ENCODE peak calls at places on chromosomes 5 and 9, in six cellular contexts. One of them, this sample, is unnamed.
A peak's percentile ranks its signal among the peaks of the same experiment; 100 is the strongest.

GRCh38 chr5:142537938-142538337 is 148.0 kb downstream of the FGF1 start:
- DNase-seq in adrenal gland: no peak
- DNase-seq in gastrocnemius medialis: peak; percentile 18
- DNase-seq in brain microvascular endothelial cell: no peak
- DNase-seq in body of pancreas: no peak
- DNase-seq in mesendoderm: no peak
- DNase-seq in this sample: no peak

GRCh38 chr5:109989161-109989560 is 299.4 kb downstream of the MAN2A1 start:
- DNase-seq in adrenal gland: no peak
- DNase-seq in gastrocnemius medialis: no peak
- DNase-seq in brain microvascular endothelial cell: no peak
- DNase-seq in body of pancreas: no peak
- DNase-seq in mesendoderm: no peak
- DNase-seq in this sample: no peak

GRCh38 chr5:32866138-32866537 is 155.0 kb downstream of the NPR3 start:
- DNase-seq in adrenal gland: no peak
- DNase-seq in gastrocnemius medialis: no peak
- DNase-seq in brain microvascular endothelial cell: no peak
- DNase-seq in body of pancreas: no peak
- DNase-seq in mesendoderm: no peak
- DNase-seq in this sample: no peak

GRCh38 chr5:132055808-132056609 is 4.4 kb upstream of the IL3 start:
- DNase-seq in adrenal gland: no peak
- DNase-seq in gastrocnemius medialis: no peak
- DNase-seq in brain microvascular endothelial cell: no peak
- DNase-seq in body of pancreas: peak; percentile 4
- DNase-seq in mesendoderm: no peak
- DNase-seq in this sample: no peak

GRCh38 chr5:17190242-17190778 is 27.1 kb upstream of the BASP1 start:
- DNase-seq in adrenal gland: peak; percentile 35
- DNase-seq in gastrocnemius medialis: peak; percentile 17
- DNase-seq in brain microvascular endothelial cell: peak; percentile 76
- DNase-seq in body of pancreas: no peak
- DNase-seq in mesendoderm: peak; percentile 76
- DNase-seq in this sample: no peak

GRCh38 chr5:157109744-157110143 is 900 bp upstream of the HAVCR2 start:
- DNase-seq in adrenal gland: no peak
- DNase-seq in gastrocnemius medialis: no peak
- DNase-seq in brain microvascular endothelial cell: no peak
- DNase-seq in body of pancreas: no peak
- DNase-seq in mesendoderm: no peak
- DNase-seq in this sample: no peak

GRCh38 chr9:113425072-113425471 is 14.5 kb downstream of the C9orf43 start:
- DNase-seq in adrenal gland: no peak
- DNase-seq in gastrocnemius medialis: no peak
- DNase-seq in brain microvascular endothelial cell: no peak
- DNase-seq in body of pancreas: no peak
- DNase-seq in mesendoderm: peak; percentile 26
- DNase-seq in this sample: no peak

GRCh38 chr9:21031818-21032203 is 371 bp upstream of the HACD4 start:
- DNase-seq in adrenal gland: no peak
- DNase-seq in gastrocnemius medialis: no peak
- DNase-seq in brain microvascular endothelial cell: no peak
- DNase-seq in body of pancreas: no peak
- DNase-seq in mesendoderm: no peak
- DNase-seq in this sample: no peak

GRCh38 chr5:16995372-16995771 is 59.3 kb upstream of the MYO10 start:
- DNase-seq in adrenal gland: no peak
- DNase-seq in gastrocnemius medialis: no peak
- DNase-seq in brain microvascular endothelial cell: no peak
- DNase-seq in body of pancreas: no peak
- DNase-seq in mesendoderm: no peak
- DNase-seq in this sample: no peak

GRCh38 chr5:74415695-74416102 is 224.8 kb downstream of the ENC1 start:
- DNase-seq in adrenal gland: no peak
- DNase-seq in gastrocnemius medialis: no peak
- DNase-seq in brain microvascular endothelial cell: peak; percentile 9
- DNase-seq in body of pancreas: no peak
- DNase-seq in mesendoderm: no peak
- DNase-seq in this sample: no peak

GRCh38 chr9:94906181-94906580 is 179.7 kb downstream of the AOPEP start:
- DNase-seq in adrenal gland: no peak
- DNase-seq in gastrocnemius medialis: no peak
- DNase-seq in brain microvascular endothelial cell: no peak
- DNase-seq in body of pancreas: no peak
- DNase-seq in mesendoderm: no peak
- DNase-seq in this sample: no peak

GRCh38 chr9:8863886-8864881 is 1064.6 kb upstream of the DMAC1 start:
- DNase-seq in adrenal gland: no peak
- DNase-seq in gastrocnemius medialis: no peak
- DNase-seq in brain microvascular endothelial cell: no peak
- DNase-seq in body of pancreas: no peak
- DNase-seq in mesendoderm: peak; percentile 92
- DNase-seq in this sample: no peak

GRCh38 chr5:145920542-145921210 is 15.7 kb upstream of the SH3RF2 start:
- DNase-seq in adrenal gland: no peak
- DNase-seq in gastrocnemius medialis: no peak
- DNase-seq in brain microvascular endothelial cell: no peak
- DNase-seq in body of pancreas: no peak
- DNase-seq in mesendoderm: no peak
- DNase-seq in this sample: no peak

GRCh38 chr9:34651286-34651685 is 699 bp upstream of the IL11RA start:
- DNase-seq in adrenal gland: peak; percentile 73
- DNase-seq in gastrocnemius medialis: peak; percentile 55
- DNase-seq in brain microvascular endothelial cell: peak; percentile 28
- DNase-seq in body of pancreas: peak; percentile 66
- DNase-seq in mesendoderm: no peak
- DNase-seq in this sample: peak; percentile 58
- H3K4me3 ChIP-seq in adrenal gland: no peak overlapping the region
- H3K4me3 ChIP-seq in gastrocnemius medialis: peak overlapping the region; percentile 62
- H3K4me3 ChIP-seq in brain microvascular endothelial cell: no peak overlapping the region
- H3K4me3 ChIP-seq in body of pancreas: no peak overlapping the region
- H3K4me3 ChIP-seq in mesendoderm: no peak overlapping the region
- H3K4me3 ChIP-seq in this sample: peak overlapping the region; percentile 52

GRCh38 chr9:130535818-130536521 is 43.4 kb upstream of the FUBP3 start:
- DNase-seq in adrenal gland: peak; percentile 39
- DNase-seq in gastrocnemius medialis: no peak
- DNase-seq in brain microvascular endothelial cell: peak; percentile 28
- DNase-seq in body of pancreas: no peak
- DNase-seq in mesendoderm: peak; percentile 55
- DNase-seq in this sample: no peak
- H3K27me3 ChIP-seq in adrenal gland: no peaks in the 10 kb centered on the region
- H3K27me3 ChIP-seq in gastrocnemius medialis: peaks cover 71% of the 10 kb centered on the region
- H3K27me3 ChIP-seq in brain microvascular endothelial cell: no peaks in the 10 kb centered on the region
- H3K27me3 ChIP-seq in body of pancreas: no peaks in the 10 kb centered on the region
- H3K27me3 ChIP-seq in mesendoderm: peaks cover 4% of the 10 kb centered on the region
- H3K27me3 ChIP-seq in this sample: no peaks in the 10 kb centered on the region

GRCh38 chr5:149937610-149938009 is 7.0 kb downstream of the PDE6A start:
- DNase-seq in adrenal gland: no peak
- DNase-seq in gastrocnemius medialis: no peak
- DNase-seq in brain microvascular endothelial cell: no peak
- DNase-seq in body of pancreas: no peak
- DNase-seq in mesendoderm: no peak
- DNase-seq in this sample: peak; percentile 28
- H3K4me3 ChIP-seq in adrenal gland: no peak overlapping the region
- H3K4me3 ChIP-seq in gastrocnemius medialis: no peak overlapping the region
- H3K4me3 ChIP-seq in brain microvascular endothelial cell: no peak overlapping the region
- H3K4me3 ChIP-seq in body of pancreas: no peak overlapping the region
- H3K4me3 ChIP-seq in mesendoderm: no peak overlapping the region
- H3K4me3 ChIP-seq in this sample: no peak overlapping the region

DNA sequence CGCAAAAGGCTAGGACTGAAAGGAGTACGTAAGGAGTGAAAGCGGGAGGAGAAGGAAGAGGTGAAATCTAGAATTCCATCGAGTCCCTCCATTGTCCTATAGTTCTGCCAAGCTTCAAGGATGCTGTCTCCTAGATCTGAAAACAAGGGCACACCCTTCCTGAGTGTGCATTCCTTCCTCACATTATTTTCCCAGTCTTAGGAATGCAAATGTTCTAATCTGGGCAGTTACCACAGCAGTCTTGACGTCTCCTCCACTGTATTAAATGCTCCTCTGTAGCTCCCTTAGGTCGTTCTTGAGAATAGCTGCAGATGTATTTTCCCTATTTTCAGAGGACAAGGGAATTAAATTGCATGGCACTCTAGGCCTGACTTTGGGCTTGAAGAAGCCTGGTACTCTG is 127.6 kb downstream of the SLIT3 start:
- DNase-seq in adrenal gland: no peak
- DNase-seq in gastrocnemius medialis: no peak
- DNase-seq in brain microvascular endothelial cell: no peak
- DNase-seq in body of pancreas: no peak
- DNase-seq in mesendoderm: no peak
- DNase-seq in this sample: no peak
- H3K27me3 ChIP-seq in adrenal gland: no peaks in the 10 kb centered on the region
- H3K27me3 ChIP-seq in gastrocnemius medialis: no peaks in the 10 kb centered on the region
- H3K27me3 ChIP-seq in brain microvascular endothelial cell: no peaks in the 10 kb centered on the region
- H3K27me3 ChIP-seq in body of pancreas: no peaks in the 10 kb centered on the region
- H3K27me3 ChIP-seq in mesendoderm: no peaks in the 10 kb centered on the region
- H3K27me3 ChIP-seq in this sample: peaks cover under 1% of the 10 kb centered on the region

GRCh38 chr9:120904061-120904998 is 22.3 kb downstream of the TRAF1 start:
- DNase-seq in adrenal gland: no peak
- DNase-seq in gastrocnemius medialis: no peak
- DNase-seq in brain microvascular endothelial cell: no peak
- DNase-seq in body of pancreas: no peak
- DNase-seq in mesendoderm: no peak
- DNase-seq in this sample: no peak
- H3K4me3 ChIP-seq in adrenal gland: no peak overlapping the region
- H3K4me3 ChIP-seq in gastrocnemius medialis: no peak overlapping the region
- H3K4me3 ChIP-seq in brain microvascular endothelial cell: no peak overlapping the region
- H3K4me3 ChIP-seq in body of pancreas: no peak overlapping the region
- H3K4me3 ChIP-seq in mesendoderm: no peak overlapping the region
- H3K4me3 ChIP-seq in this sample: no peak overlapping the region

DNA sequence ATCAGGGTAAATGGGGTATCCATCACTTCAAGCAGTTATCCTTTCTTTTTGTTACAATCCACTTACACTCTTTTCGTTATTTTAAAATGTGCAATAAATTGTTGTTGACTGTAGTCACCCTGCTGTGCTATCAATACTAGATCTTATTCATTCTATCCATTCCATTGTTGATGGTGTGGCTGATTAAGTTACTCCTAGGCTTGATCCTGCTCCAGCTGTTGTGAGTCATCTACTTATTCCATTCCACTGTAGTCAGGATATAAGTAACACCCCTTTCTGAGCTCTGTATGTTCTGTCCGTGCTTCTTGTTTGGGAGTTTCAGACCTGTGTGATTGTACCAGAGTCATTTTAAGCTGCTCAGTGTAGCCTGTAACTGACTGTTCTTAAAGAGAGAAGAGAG is 122.5 kb upstream of the RUSC2 start:
- DNase-seq in adrenal gland: peak; percentile 34
- DNase-seq in gastrocnemius medialis: peak; percentile 46
- DNase-seq in brain microvascular endothelial cell: peak; percentile 88
- DNase-seq in body of pancreas: no peak
- DNase-seq in mesendoderm: peak; percentile 74
- DNase-seq in this sample: peak; percentile 89
- H3K27me3 ChIP-seq in adrenal gland: no peaks in the 10 kb centered on the region
- H3K27me3 ChIP-seq in gastrocnemius medialis: no peaks in the 10 kb centered on the region
- H3K27me3 ChIP-seq in brain microvascular endothelial cell: no peaks in the 10 kb centered on the region
- H3K27me3 ChIP-seq in body of pancreas: no peaks in the 10 kb centered on the region
- H3K27me3 ChIP-seq in mesendoderm: no peaks in the 10 kb centered on the region
- H3K27me3 ChIP-seq in this sample: no peaks in the 10 kb centered on the region

GRCh38 chr9:89234636-89235035 is 56.0 kb upstream of the SHC3 start:
- DNase-seq in adrenal gland: peak; percentile 22
- DNase-seq in gastrocnemius medialis: no peak
- DNase-seq in brain microvascular endothelial cell: no peak
- DNase-seq in body of pancreas: peak; percentile 17
- DNase-seq in mesendoderm: no peak
- DNase-seq in this sample: peak; percentile 54
- H3K4me3 ChIP-seq in adrenal gland: no peak overlapping the region
- H3K4me3 ChIP-seq in gastrocnemius medialis: no peak overlapping the region
- H3K4me3 ChIP-seq in brain microvascular endothelial cell: peak overlapping the region; percentile 32
- H3K4me3 ChIP-seq in body of pancreas: no peak overlapping the region
- H3K4me3 ChIP-seq in mesendoderm: no peak overlapping the region
- H3K4me3 ChIP-seq in this sample: peak overlapping the region; percentile 15

This sample was measured in MG63.